ENCODE peak calls at places on chromosomes 7 and 10, in six cellular contexts. F is fibroblast of lung, N is AG04450, W is AG09309, Z is ascending aorta, B is transverse colon. V is an unnamed sample.
A peak's percentile ranks its signal among the peaks of the same experiment; 100 is the strongest.

GRCh38 chr10:93758510-93758885 is 762 bp downstream of the LGI1 start:
- DNase-seq in F (no peak), Z (no peak), W (no peak), B (no peak), N (no peak), V (no peak)

GRCh38 chr10:13099144-13099665 is 758 bp upstream of the OPTN start:
- DNase-seq in W (no peak), N (no peak), Z (peak; percentile 68), F (peak; percentile 65), B (peak; percentile 62), V (peak; percentile 34)

GRCh38 chr10:59107147-59107546 is 69.3 kb upstream of the PHYHIPL start:
- DNase-seq in N (no peak), B (no peak), Z (no peak), F (no peak), W (no peak), V (no peak)

GRCh38 chr7:100053201-100053600 is 3.6 kb downstream of the ZSCAN21 start:
- DNase-seq in W (no peak), F (peak; percentile 75), Z (no peak), N (peak; percentile 65), B (peak; percentile 46), V (peak; percentile 33)

GRCh38 chr10:86785021-86785420 is 28.6 kb downstream of the BMPR1A start:
- DNase-seq in N (no peak), F (no peak), W (no peak), Z (no peak), B (no peak), V (no peak)

GRCh38 chr7:149883452-149883861 is 9.7 kb downstream of the ATP6V0E2 start:
- DNase-seq in N (no peak), Z (peak; percentile 80), W (no peak), B (peak; percentile 63), F (peak; percentile 45), V (no peak)

GRCh38 chr7:135271255-135271615 is 37.6 kb downstream of the STRA8 start:
- DNase-seq in W (no peak), B (no peak), N (no peak), F (no peak), Z (no peak), V (no peak)

GRCh38 chr7:116242177-116242576 is 31.8 kb downstream of the TES start:
- DNase-seq in B (no peak), Z (no peak), W (no peak), F (peak; percentile 69), N (no peak), V (no peak)

GRCh38 chr10:84537447-84537931 is 209.1 kb downstream of the CCSER2 start:
- DNase-seq in Z (peak; percentile 72), N (peak; percentile 21), B (peak; percentile 49), F (peak; percentile 66), W (no peak), V (no peak)

GRCh38 chr7:139950881-139951525 is 111.7 kb downstream of the PARP12 start:
- DNase-seq in N (no peak), W (no peak), F (no peak), Z (no peak), B (no peak), V (no peak)

GRCh38 chr7:71095266-71095860 is 36.6 kb upstream of the GALNT17 start:
- DNase-seq in W (no peak), F (no peak), B (no peak), N (no peak), Z (no peak), V (no peak)

GRCh38 chr7:91242097-91242846 is 22.0 kb upstream of the FZD1 start:
- DNase-seq in N (no peak), B (no peak), Z (no peak), F (peak; percentile 66), W (no peak), V (no peak)

GRCh38 chr7:129923709-129924108 is 29.1 kb downstream of the UBE2H start:
- DNase-seq in F (peak; percentile 52), W (peak; percentile 46), B (no peak), Z (no peak), N (peak; percentile 29), V (peak; percentile 24)

GRCh38 chr7:157586426-157586955 is 249.7 kb downstream of the DNAJB6 start:
- DNase-seq in Z (no peak), B (no peak), W (no peak), N (no peak), F (no peak), V (no peak)

GRCh38 chr10:19788075-19788686 is 28.1 kb upstream of the PLXDC2 start:
- DNase-seq in N (peak; percentile 32), W (peak; percentile 18), B (peak; percentile 23), F (peak; percentile 80), Z (no peak), V (peak; percentile 7)

GRCh38 chr7:32670105-32670504 is 174.8 kb downstream of the AVL9 start:
- DNase-seq in W (peak; percentile 18), Z (no peak), B (peak; percentile 67), F (peak; percentile 12), N (no peak), V (peak; percentile 57)

GRCh38 chr10:99560277-99561126 is 27.8 kb downstream of the NKX2-3 start:
- DNase-seq in N (no peak), B (peak; percentile 59), F (peak; percentile 47), W (peak; percentile 13), Z (no peak), V (no peak)

GRCh38 chr10:130021373-130021950 is 57.4 kb upstream of the EBF3 start:
- DNase-seq in F (peak; percentile 37), N (peak; percentile 23), W (peak; percentile 88), B (no peak), Z (no peak), V (peak; percentile 84)

GRCh38 chr7:20158684-20159083 is 58.5 kb downstream of the MACC1 start:
- DNase-seq in N (no peak), B (no peak), Z (no peak), F (peak; percentile 58), W (no peak), V (no peak)

GRCh38 chr7:103432713-103433112 is 13.3 kb downstream of the SLC26A5 start:
- DNase-seq in B (no peak), N (no peak), F (no peak), W (no peak), Z (no peak), V (no peak)

GRCh38 chr10:98758451-98758850 is 311.7 kb upstream of the HPS1 start:
- DNase-seq in W (no peak), B (no peak), N (no peak), F (no peak), Z (no peak), V (no peak)

GRCh38 chr7:94612253-94612652 is 43.7 kb downstream of the SGCE start:
- DNase-seq in F (no peak), W (no peak), N (no peak), B (no peak), Z (no peak), V (no peak)

GRCh38 chr7:36614954-36615353 is 109.3 kb downstream of the AOAH start:
- DNase-seq in Z (no peak), F (no peak), B (no peak), W (no peak), N (no peak), V (no peak)

GRCh38 chr7:26995664-26996063 is 100.1 kb downstream of the HOXA1 start:
- DNase-seq in F (no peak), N (no peak), Z (no peak), W (no peak), B (no peak), V (no peak)

GRCh38 chr7:129169705-129170319 is 18.6 kb upstream of the SMO start:
- DNase-seq in F (no peak), B (no peak), Z (no peak), N (no peak), W (no peak), V (no peak)

GRCh38 chr7:27122075-27122910 is 8.3 kb downstream of the HOXA4 start:
- DNase-seq in B (peak; percentile 83), W (no peak), N (no peak), F (peak; percentile 41), Z (peak; percentile 63), V (no peak)

GRCh38 chr10:22824984-22825383 is 102.9 kb upstream of the ARMC3 start:
- DNase-seq in W (no peak), B (no peak), N (no peak), Z (no peak), F (no peak), V (no peak)

GRCh38 chr10:88999629-89000028 is 9.0 kb downstream of the FAS start:
- DNase-seq in F (peak; percentile 75), Z (no peak), N (no peak), W (no peak), B (no peak), V (no peak)
- H3K4me3 ChIP-seq in F (peak overlapping the region; percentile 18), Z (no peak overlapping the region), N (no peak overlapping the region), W (no peak overlapping the region), B (no peak overlapping the region), V (no peak overlapping the region)

GRCh38 chr7:30912021-30912420 is 368 bp downstream of the AQP1 start:
- DNase-seq in W (no peak), B (no peak), Z (no peak), F (no peak), N (no peak), V (no peak)
- H3K4me3 ChIP-seq in W (no peak overlapping the region), B (no peak overlapping the region), Z (peak overlapping the region; percentile 62), F (peak overlapping the region; percentile 13), N (no peak overlapping the region), V (no peak overlapping the region)

GRCh38 chr10:28312572-28312971 is 9.7 kb upstream of the MPP7 start:
- DNase-seq in F (no peak), B (no peak), N (no peak), Z (no peak), W (no peak), V (no peak)
- H3K4me3 ChIP-seq in F (no peak overlapping the region), B (no peak overlapping the region), N (no peak overlapping the region), Z (no peak overlapping the region), W (no peak overlapping the region), V (no peak overlapping the region)

GRCh38 chr7:105218939-105219770 is 169.6 kb downstream of the SRPK2 start:
- DNase-seq in N (no peak), Z (no peak), B (no peak), F (peak; percentile 40), W (no peak), V (no peak)

GRCh38 chr7:105222953-105223352 is 165.8 kb downstream of the SRPK2 start:
- DNase-seq in Z (no peak), W (no peak), B (no peak), F (no peak), N (no peak), V (no peak)

GRCh38 chr7:105218215-105218614 is 170.5 kb downstream of the SRPK2 start:
- DNase-seq in N (no peak), B (no peak), Z (no peak), F (no peak), W (no peak), V (no peak)

GRCh38 chr7:105216786-105217185 is 171.9 kb downstream of the SRPK2 start:
- DNase-seq in F (no peak), Z (no peak), B (no peak), W (no peak), N (no peak), V (no peak)

DNA sequence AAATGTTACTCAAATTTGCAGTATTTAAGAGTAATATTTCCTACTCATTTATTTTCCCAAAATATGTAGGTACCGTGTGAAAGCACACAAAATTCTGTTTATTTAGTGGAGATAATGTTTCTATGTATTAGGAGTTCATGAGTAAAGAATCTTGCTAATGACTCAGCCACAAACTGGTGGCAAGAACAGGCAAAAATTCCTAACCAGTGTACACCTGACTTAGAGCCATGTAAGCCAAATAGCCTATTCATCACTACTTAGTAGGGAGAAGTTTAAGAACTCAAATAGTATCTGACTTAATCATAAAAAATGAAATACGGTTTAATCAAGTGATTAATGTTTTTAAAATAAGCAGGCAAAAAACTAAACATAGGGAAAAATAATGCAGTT is 169.0 kb downstream of the SRPK2 start:
- DNase-seq in Z (no peak), F (peak; percentile 34), N (peak; percentile 18), B (no peak), W (no peak), V (no peak)
- H3K4me3 ChIP-seq in Z (no peak overlapping the region), F (no peak overlapping the region), N (no peak overlapping the region), B (no peak overlapping the region), W (no peak overlapping the region), V (no peak overlapping the region)

GRCh38 chr10:10794776-10795175 is 222.9 kb upstream of the CELF2 start:
- DNase-seq in B (no peak), W (peak; percentile 49), F (peak; percentile 89), N (no peak), Z (no peak), V (no peak)
- H3K4me3 ChIP-seq in B (no peak overlapping the region), W (no peak overlapping the region), F (no peak overlapping the region), N (no peak overlapping the region), Z (no peak overlapping the region), V (no peak overlapping the region)

V was measured in skeletal muscle cell.